ENCODE peak calls at places on chromosome 20, in six cellular contexts. One of them, this sample, is unnamed.

GRCh38 chr20:47854687-47855212 is 69.5 kb upstream of the SULF2 start:
- DNase-seq in activated gamma-delta T cell: no peak
- DNase-seq in GM04504: peak
- DNase-seq in EL: peak
- DNase-seq in lung: no peak
- DNase-seq in CD8-positive, alpha-beta T cell: no peak
- DNase-seq in this sample: no peak

GRCh38 chr20:7859371-7859802 is 80.9 kb downstream of the HAO1 start:
- DNase-seq in activated gamma-delta T cell: no peak
- DNase-seq in GM04504: no peak
- DNase-seq in EL: peak
- DNase-seq in lung: no peak
- DNase-seq in CD8-positive, alpha-beta T cell: no peak
- DNase-seq in this sample: no peak

GRCh38 chr20:48171071-48171470 is 385.8 kb upstream of the SULF2 start:
- DNase-seq in activated gamma-delta T cell: no peak
- DNase-seq in GM04504: no peak
- DNase-seq in EL: no peak
- DNase-seq in lung: no peak
- DNase-seq in CD8-positive, alpha-beta T cell: no peak
- DNase-seq in this sample: no peak

GRCh38 chr20:37526839-37527637 is 638 bp downstream of the BLCAP start:
- DNase-seq in activated gamma-delta T cell: no peak
- DNase-seq in GM04504: no peak
- DNase-seq in EL: peak
- DNase-seq in lung: no peak
- DNase-seq in CD8-positive, alpha-beta T cell: no peak
- DNase-seq in this sample: no peak

GRCh38 chr20:13101701-13102100 is 92.9 kb downstream of the SPTLC3 start:
- DNase-seq in activated gamma-delta T cell: no peak
- DNase-seq in GM04504: no peak
- DNase-seq in EL: peak
- DNase-seq in lung: no peak
- DNase-seq in CD8-positive, alpha-beta T cell: no peak
- DNase-seq in this sample: no peak

GRCh38 chr20:43650997-43651525 is 15.9 kb upstream of the MYBL2 start:
- DNase-seq in activated gamma-delta T cell: no peak
- DNase-seq in GM04504: no peak
- DNase-seq in EL: no peak
- DNase-seq in lung: no peak
- DNase-seq in CD8-positive, alpha-beta T cell: no peak
- DNase-seq in this sample: no peak

GRCh38 chr20:50335105-50335504 is 144.5 kb downstream of the CEBPB start:
- DNase-seq in activated gamma-delta T cell: no peak
- DNase-seq in GM04504: no peak
- DNase-seq in EL: no peak
- DNase-seq in lung: no peak
- DNase-seq in CD8-positive, alpha-beta T cell: no peak
- DNase-seq in this sample: no peak

GRCh38 chr20:46111836-46112212 is 6.3 kb upstream of the CD40 start:
- DNase-seq in activated gamma-delta T cell: no peak
- DNase-seq in GM04504: no peak
- DNase-seq in EL: no peak
- DNase-seq in lung: no peak
- DNase-seq in CD8-positive, alpha-beta T cell: no peak
- DNase-seq in this sample: no peak

GRCh38 chr20:3786126-3786484 is 435 bp downstream of the CENPB start:
- DNase-seq in activated gamma-delta T cell: peak
- DNase-seq in GM04504: no peak
- DNase-seq in EL: peak
- DNase-seq in lung: no peak
- DNase-seq in CD8-positive, alpha-beta T cell: no peak
- DNase-seq in this sample: peak

GRCh38 chr20:36491901-36492617 is 49.3 kb upstream of the MYL9 start:
- DNase-seq in activated gamma-delta T cell: no peak
- DNase-seq in GM04504: no peak
- DNase-seq in EL: peak
- DNase-seq in lung: no peak
- DNase-seq in CD8-positive, alpha-beta T cell: peak
- DNase-seq in this sample: peak

GRCh38 chr20:922781-923180 is 6.6 kb upstream of the ANGPT4 start:
- DNase-seq in activated gamma-delta T cell: no peak
- DNase-seq in GM04504: no peak
- DNase-seq in EL: no peak
- DNase-seq in lung: no peak
- DNase-seq in CD8-positive, alpha-beta T cell: no peak
- DNase-seq in this sample: no peak

GRCh38 chr20:49291200-49291599 is 13.3 kb upstream of the ZNFX1 start:
- DNase-seq in activated gamma-delta T cell: no peak
- DNase-seq in GM04504: no peak
- DNase-seq in EL: peak
- DNase-seq in lung: no peak
- DNase-seq in CD8-positive, alpha-beta T cell: no peak
- DNase-seq in this sample: no peak

GRCh38 chr20:63017076-63017825 is 10.5 kb upstream of the BHLHE23 start:
- DNase-seq in activated gamma-delta T cell: no peak
- DNase-seq in GM04504: no peak
- DNase-seq in EL: no peak
- DNase-seq in lung: no peak
- DNase-seq in CD8-positive, alpha-beta T cell: no peak
- DNase-seq in this sample: no peak

GRCh38 chr20:35988910-35989463 is 20.6 kb downstream of the CNBD2 start:
- DNase-seq in activated gamma-delta T cell: no peak
- DNase-seq in GM04504: no peak
- DNase-seq in EL: peak
- DNase-seq in lung: no peak
- DNase-seq in CD8-positive, alpha-beta T cell: no peak
- DNase-seq in this sample: no peak

GRCh38 chr20:58712116-58712822 is 19.7 kb downstream of the NPEPL1 start:
- DNase-seq in activated gamma-delta T cell: no peak
- DNase-seq in GM04504: no peak
- DNase-seq in EL: no peak
- DNase-seq in lung: no peak
- DNase-seq in CD8-positive, alpha-beta T cell: no peak
- DNase-seq in this sample: peak

GRCh38 chr20:19572031-19572430 is 186.0 kb upstream of the RIN2 start:
- DNase-seq in activated gamma-delta T cell: no peak
- DNase-seq in GM04504: no peak
- DNase-seq in EL: no peak
- DNase-seq in lung: no peak
- DNase-seq in CD8-positive, alpha-beta T cell: no peak
- DNase-seq in this sample: no peak

GRCh38 chr20:46213946-46214830 is 94.1 kb downstream of the CDH22 start:
- DNase-seq in activated gamma-delta T cell: no peak
- DNase-seq in GM04504: no peak
- DNase-seq in EL: no peak
- DNase-seq in lung: no peak
- DNase-seq in CD8-positive, alpha-beta T cell: no peak
- DNase-seq in this sample: no peak

GRCh38 chr20:17888044-17888443 is 80.5 kb downstream of the SNX5 start:
- DNase-seq in activated gamma-delta T cell: no peak
- DNase-seq in GM04504: no peak
- DNase-seq in EL: peak
- DNase-seq in lung: no peak
- DNase-seq in CD8-positive, alpha-beta T cell: no peak
- DNase-seq in this sample: no peak

GRCh38 chr20:3678893-3679720 is 2.7 kb downstream of the ADAM33 start:
- DNase-seq in activated gamma-delta T cell: no peak
- DNase-seq in GM04504: peak
- DNase-seq in EL: peak
- DNase-seq in lung: no peak
- DNase-seq in CD8-positive, alpha-beta T cell: no peak
- DNase-seq in this sample: no peak

GRCh38 chr20:31678389-31679356 is 41.0 kb downstream of the COX4I2 start:
- DNase-seq in activated gamma-delta T cell: no peak
- DNase-seq in GM04504: no peak
- DNase-seq in EL: peak
- DNase-seq in lung: no peak
- DNase-seq in CD8-positive, alpha-beta T cell: no peak
- DNase-seq in this sample: no peak

GRCh38 chr20:37335642-37336368 is 10.1 kb upstream of the SRC start:
- DNase-seq in activated gamma-delta T cell: no peak
- DNase-seq in GM04504: no peak
- DNase-seq in EL: peak
- DNase-seq in lung: no peak
- DNase-seq in CD8-positive, alpha-beta T cell: no peak
- DNase-seq in this sample: no peak

GRCh38 chr20:61310954-61311353 is 58.9 kb downstream of the CDH4 start:
- DNase-seq in activated gamma-delta T cell: no peak
- DNase-seq in GM04504: no peak
- DNase-seq in EL: no peak
- DNase-seq in lung: no peak
- DNase-seq in CD8-positive, alpha-beta T cell: no peak
- DNase-seq in this sample: no peak

GRCh38 chr20:17026346-17026745 is 200.5 kb upstream of the PCSK2 start:
- DNase-seq in activated gamma-delta T cell: no peak
- DNase-seq in GM04504: peak
- DNase-seq in EL: no peak
- DNase-seq in lung: no peak
- DNase-seq in CD8-positive, alpha-beta T cell: no peak
- DNase-seq in this sample: no peak

GRCh38 chr20:39216195-39216594 is 254.1 kb downstream of the DHX35 start:
- DNase-seq in activated gamma-delta T cell: no peak
- DNase-seq in GM04504: no peak
- DNase-seq in EL: no peak
- DNase-seq in lung: no peak
- DNase-seq in CD8-positive, alpha-beta T cell: no peak
- DNase-seq in this sample: no peak

GRCh38 chr20:22525821-22526220 is 58.6 kb downstream of the FOXA2 start:
- DNase-seq in activated gamma-delta T cell: no peak
- DNase-seq in GM04504: no peak
- DNase-seq in EL: no peak
- DNase-seq in lung: no peak
- DNase-seq in CD8-positive, alpha-beta T cell: no peak
- DNase-seq in this sample: no peak

GRCh38 chr20:44796758-44797457 is 13.4 kb downstream of the RIMS4 start:
- DNase-seq in activated gamma-delta T cell: no peak
- DNase-seq in GM04504: no peak
- DNase-seq in EL: no peak
- DNase-seq in lung: no peak
- DNase-seq in CD8-positive, alpha-beta T cell: no peak
- DNase-seq in this sample: no peak

GRCh38 chr20:62088258-62089127 is 22.8 kb upstream of the TAF4 start:
- DNase-seq in activated gamma-delta T cell: no peak
- DNase-seq in GM04504: peak
- DNase-seq in EL: peak
- DNase-seq in lung: no peak
- DNase-seq in CD8-positive, alpha-beta T cell: no peak
- DNase-seq in this sample: no peak

GRCh38 chr20:13142143-13142542 is 78.9 kb upstream of the ISM1 start:
- DNase-seq in activated gamma-delta T cell: no peak
- DNase-seq in GM04504: no peak
- DNase-seq in EL: peak
- DNase-seq in lung: no peak
- DNase-seq in CD8-positive, alpha-beta T cell: no peak
- DNase-seq in this sample: no peak

GRCh38 chr20:43906505-43907034 is 8.1 kb upstream of the TOX2 start:
- DNase-seq in activated gamma-delta T cell: no peak
- DNase-seq in GM04504: no peak
- DNase-seq in EL: no peak
- DNase-seq in lung: no peak
- DNase-seq in CD8-positive, alpha-beta T cell: no peak
- DNase-seq in this sample: no peak

GRCh38 chr20:13243826-13244376 is 22.8 kb downstream of the ISM1 start:
- DNase-seq in activated gamma-delta T cell: no peak
- DNase-seq in GM04504: no peak
- DNase-seq in EL: no peak
- DNase-seq in lung: no peak
- DNase-seq in CD8-positive, alpha-beta T cell: no peak
- DNase-seq in this sample: no peak

GRCh38 chr20:48404598-48404997 is 423.2 kb downstream of the PREX1 start:
- DNase-seq in activated gamma-delta T cell: no peak
- DNase-seq in GM04504: no peak
- DNase-seq in EL: no peak
- DNase-seq in lung: no peak
- DNase-seq in CD8-positive, alpha-beta T cell: no peak
- DNase-seq in this sample: no peak

GRCh38 chr20:22905667-22906066 is 129.4 kb upstream of the SSTR4 start:
- DNase-seq in activated gamma-delta T cell: no peak
- DNase-seq in GM04504: peak
- DNase-seq in EL: no peak
- DNase-seq in lung: no peak
- DNase-seq in CD8-positive, alpha-beta T cell: no peak
- DNase-seq in this sample: no peak

GRCh38 chr20:36950432-36951197 is 893 bp downstream of the SAMHD1 start:
- DNase-seq in activated gamma-delta T cell: peak
- DNase-seq in GM04504: no peak
- DNase-seq in EL: peak
- DNase-seq in lung: peak
- DNase-seq in CD8-positive, alpha-beta T cell: no peak
- DNase-seq in this sample: peak

GRCh38 chr20:14142171-14142570 is 146.9 kb downstream of the MACROD2 start:
- DNase-seq in activated gamma-delta T cell: no peak
- DNase-seq in GM04504: peak
- DNase-seq in EL: peak
- DNase-seq in lung: peak
- DNase-seq in CD8-positive, alpha-beta T cell: no peak
- DNase-seq in this sample: peak

GRCh38 chr20:1894471-1894950 is 696 bp upstream of the SIRPA start:
- DNase-seq in activated gamma-delta T cell: no peak
- DNase-seq in GM04504: peak
- DNase-seq in EL: peak
- DNase-seq in lung: no peak
- DNase-seq in CD8-positive, alpha-beta T cell: no peak
- DNase-seq in this sample: peak

GRCh38 chr20:47992021-47992467 is 206.8 kb upstream of the SULF2 start:
- DNase-seq in activated gamma-delta T cell: no peak
- DNase-seq in GM04504: no peak
- DNase-seq in EL: no peak
- DNase-seq in lung: no peak
- DNase-seq in CD8-positive, alpha-beta T cell: no peak
- DNase-seq in this sample: peak

GRCh38 chr20:51326241-51326819 is 216.2 kb downstream of the NFATC2 start:
- DNase-seq in activated gamma-delta T cell: no peak
- DNase-seq in GM04504: no peak
- DNase-seq in EL: peak
- DNase-seq in lung: no peak
- DNase-seq in CD8-positive, alpha-beta T cell: peak
- DNase-seq in this sample: peak

This sample was measured in prostate gland.